ENCODE peak calls at places on chromosomes 13 and 19, in ten cellular contexts. J is T-cell; G is nucleus accumbens; S is H9; R is stimulated activated CD4-positive, alpha-beta T cell treated with anti-CD3 and anti-CD28 coated beads, Interleukin-2, amount 100 ng/mL, for 48 hours; E is SIG-M5; D is AG04450; X is CD14-positive monocyte; L is activated naive CD4-positive, alpha-beta T cell treated with anti-CD3 and anti-CD28 coated beads, Interleukin-2, amount 10 ng/mL, durations not matched to agents 7 days and 5 days; I is activated CD4-positive, alpha-beta T cell treated with anti-CD3 and anti-CD28 coated beads for 24 hours. F is an unnamed sample.
A peak's percentile ranks its signal among the peaks of the same experiment; 100 is the strongest.

GRCh38 chr13:50225188-50226155 is 210.2 kb downstream of the KCNRG start:
- DNase-seq in D (no peak), E (no peak), I (no peak), J (no peak), X (no peak), G (no peak), L (no peak), S (no peak), R (no peak), F (no peak)

GRCh38 chr13:72437458-72437857 is 290.0 kb downstream of the MZT1 start:
- DNase-seq in J (no peak), I (no peak), R (no peak), L (no peak), S (no peak), X (no peak), D (peak; percentile 3), E (no peak), G (no peak), F (no peak)

GRCh38 chr13:113836917-113837553 is 26.8 kb downstream of the GAS6 start:
- DNase-seq in D (peak; percentile 62), I (no peak), J (no peak), S (no peak), R (no peak), E (no peak), G (no peak), L (no peak), X (no peak), F (no peak)

GRCh38 chr19:13309853-13310252 is 159.6 kb downstream of the IER2 start:
- DNase-seq in E (no peak), J (no peak), G (no peak), D (no peak), R (no peak), X (no peak), I (no peak), S (no peak), L (no peak), F (no peak)

GRCh38 chr13:34730966-34731365 is 211.1 kb upstream of the NBEA start:
- DNase-seq in E (no peak), S (no peak), I (no peak), X (no peak), G (no peak), J (no peak), D (no peak), L (no peak), R (no peak), F (no peak)

GRCh38 chr19:3620145-3620816 is 6.3 kb downstream of the CACTIN start:
- DNase-seq in L (no peak), R (no peak), E (no peak), J (no peak), D (no peak), S (no peak), G (no peak), I (no peak), X (no peak), F (no peak)

GRCh38 chr19:35204799-35205732 is 23.5 kb downstream of the FAM187B start:
- DNase-seq in G (no peak), J (no peak), E (peak; percentile 30), I (no peak), R (no peak), X (peak; percentile 80), S (peak; percentile 57), D (no peak), L (peak; percentile 39), F (no peak)

GRCh38 chr13:60258349-60258748 is 94.6 kb upstream of the DIAPH3 start:
- DNase-seq in G (no peak), J (no peak), E (no peak), R (no peak), I (no peak), X (no peak), D (no peak), S (peak; percentile 56), L (no peak), F (no peak)

GRCh38 chr19:48635966-48636858 is 967 bp downstream of the DBP start:
- DNase-seq in I (no peak), S (no peak), D (no peak), E (no peak), J (no peak), X (peak; percentile 57), R (no peak), L (peak; percentile 64), G (peak; percentile 48), F (no peak)

GRCh38 chr19:4171676-4172075 is 10.7 kb downstream of the SIRT6 start:
- DNase-seq in R (no peak), G (no peak), J (no peak), E (no peak), D (no peak), L (no peak), I (no peak), S (no peak), X (no peak), F (no peak)

GRCh38 chr19:29806098-29806866 is 5.5 kb upstream of the CCNE1 start:
- DNase-seq in J (no peak), R (no peak), D (no peak), E (no peak), I (no peak), L (no peak), S (peak; percentile 71), G (no peak), X (no peak), F (no peak)

GRCh38 chr19:30718728-30719127 is 346.5 kb downstream of the ZNF536 start:
- DNase-seq in E (no peak), I (no peak), D (no peak), J (no peak), L (no peak), X (no peak), R (no peak), G (no peak), S (no peak), F (no peak)

GRCh38 chr13:27053235-27053884 is 118.3 kb downstream of the USP12 start:
- DNase-seq in S (no peak), E (no peak), L (no peak), D (no peak), J (no peak), R (no peak), I (no peak), X (no peak), G (no peak), F (no peak)

GRCh38 chr19:31185261-31185660 is 164.0 kb downstream of the TSHZ3 start:
- DNase-seq in I (no peak), E (no peak), L (no peak), X (no peak), G (no peak), J (no peak), D (no peak), R (no peak), S (no peak), F (no peak)

GRCh38 chr13:82802528-82802927 is 1079.7 kb downstream of the SLITRK1 start:
- DNase-seq in I (no peak), G (no peak), J (no peak), D (no peak), E (no peak), R (no peak), L (no peak), S (no peak), X (no peak), F (no peak)

GRCh38 chr13:28620011-28620830 is 38.7 kb upstream of the POMP start:
- DNase-seq in E (no peak), X (no peak), J (no peak), S (no peak), D (no peak), I (no peak), L (no peak), G (no peak), R (no peak), F (no peak)

GRCh38 chr19:16361254-16361653 is 36.6 kb downstream of the KLF2 start:
- DNase-seq in I (no peak), J (no peak), R (no peak), D (no peak), G (no peak), X (no peak), E (no peak), S (no peak), L (no peak), F (no peak)

GRCh38 chr19:30311911-30312310 is 60.3 kb upstream of the ZNF536 start:
- DNase-seq in I (no peak), D (no peak), J (no peak), R (no peak), L (no peak), S (no peak), X (no peak), G (no peak), E (no peak), F (no peak)

GRCh38 chr19:46603195-46603637 is 2.1 kb downstream of the CALM3 start:
- DNase-seq in G (no peak), D (no peak), L (no peak), J (no peak), R (no peak), X (no peak), I (no peak), E (no peak), S (no peak), F (no peak)

GRCh38 chr13:99172951-99173350 is 27.7 kb upstream of the UBAC2 start:
- DNase-seq in R (no peak), S (no peak), X (no peak), I (no peak), L (no peak), D (no peak), J (no peak), E (no peak), G (no peak), F (no peak)

GRCh38 chr13:73938375-73939070 is 195.7 kb downstream of the KLF12 start:
- DNase-seq in S (no peak), G (no peak), E (no peak), R (no peak), J (no peak), L (no peak), D (peak; percentile 65), X (no peak), I (no peak), F (no peak)

GRCh38 chr13:49052801-49053200 is 77.1 kb downstream of the FNDC3A start:
- DNase-seq in L (no peak), G (no peak), R (no peak), I (no peak), S (no peak), D (no peak), E (no peak), X (no peak), J (no peak), F (no peak)

GRCh38 chr19:49017666-49018351 is 918 bp upstream of the LHB start:
- DNase-seq in I (peak; percentile 38), L (peak; percentile 75), E (no peak), G (peak; percentile 2), J (peak; percentile 74), X (no peak), S (peak; percentile 75), D (no peak), R (peak; percentile 49), F (peak; percentile 49)

GRCh38 chr13:80547341-80547740 is 206.4 kb upstream of the SPRY2 start:
- DNase-seq in J (no peak), E (no peak), L (no peak), I (no peak), S (no peak), R (no peak), X (no peak), D (no peak), G (no peak), F (no peak)

GRCh38 chr13:80473695-80474094 is 132.8 kb upstream of the SPRY2 start:
- DNase-seq in X (no peak), R (no peak), I (no peak), D (no peak), L (no peak), E (no peak), S (no peak), G (no peak), J (no peak), F (no peak)

GRCh38 chr13:106348032-106348431 is 187.4 kb downstream of the EFNB2 start:
- DNase-seq in L (no peak), D (no peak), R (no peak), I (no peak), E (no peak), J (no peak), G (no peak), S (no peak), X (no peak), F (no peak)

GRCh38 chr19:3275068-3275582 is 50.7 kb downstream of the CELF5 start:
- DNase-seq in R (peak; percentile 45), E (no peak), D (no peak), J (peak; percentile 16), G (peak; percentile 61), L (peak; percentile 52), I (no peak), S (peak; percentile 88), X (no peak), F (peak; percentile 57)

GRCh38 chr13:75399168-75399878 is 82.6 kb downstream of the TBC1D4 start:
- DNase-seq in L (no peak), G (no peak), E (no peak), X (no peak), D (no peak), R (no peak), I (no peak), J (no peak), S (no peak), F (no peak)

F was measured in neural crest cell.